ENCODE peak calls at places on chromosomes 3 and 15, in four cellular contexts. H, R, X and U are unnamed samples.

GRCh38 chr15:65211157-65211982 is at the start of gene CILP:
- DNase-seq in R (no peak), X (no peak), H (no peak), U (no peak)

GRCh38 chr3:168532135-168532534 is 436.4 kb upstream of the GOLIM4 start:
- DNase-seq in R (no peak), X (no peak), H (no peak), U (no peak)

GRCh38 chr3:125683067-125683844 is 88.0 kb upstream of the OSBPL11 start:
- DNase-seq in X (no peak), H (no peak), R (no peak), U (no peak)

GRCh38 chr3:87996845-87997244 is 62.0 kb downstream of the CGGBP1 start:
- DNase-seq in H (no peak), X (no peak), R (no peak), U (no peak)

GRCh38 chr3:12345141-12345561 is 56.3 kb downstream of the PPARG start:
- DNase-seq in X (no peak), R (no peak), H (no peak), U (peak)

GRCh38 chr15:66151809-66152208 is 101.7 kb downstream of the MEGF11 start:
- DNase-seq in X (no peak), H (no peak), R (no peak), U (no peak)

GRCh38 chr15:26325495-26325894 is 447.4 kb downstream of the GABRB3 start:
- DNase-seq in H (no peak), R (no peak), X (peak), U (no peak)

GRCh38 chr3:32077260-32078084 is 28.9 kb upstream of the GPD1L start:
- DNase-seq in R (peak), X (no peak), H (peak), U (no peak)

GRCh38 chr3:53230041-53230621 is 25.7 kb downstream of the TKT start:
- DNase-seq in R (no peak), H (no peak), X (no peak), U (no peak)

GRCh38 chr3:162544246-162544645 is 1047.6 kb downstream of the OTOL1 start:
- DNase-seq in X (no peak), H (no peak), R (no peak), U (no peak)

GRCh38 chr15:59741274-59741906 is 52.3 kb upstream of the BNIP2 start:
- DNase-seq in R (no peak), H (peak), X (no peak), U (peak)

GRCh38 chr15:99450896-99451358 is 114.9 kb upstream of the MEF2A start:
- DNase-seq in R (peak), H (no peak), X (no peak), U (no peak)

GRCh38 chr3:71026634-71027578 is 556.6 kb downstream of the FOXP1 start:
- DNase-seq in X (no peak), R (no peak), H (peak), U (no peak)

GRCh38 chr3:170058127-170058526 is 20.3 kb downstream of the GPR160 start:
- DNase-seq in H (no peak), R (no peak), X (no peak), U (no peak)

GRCh38 chr15:64279131-64279530 is 76.8 kb downstream of the CSNK1G1 start:
- DNase-seq in R (no peak), X (no peak), H (no peak), U (no peak)

GRCh38 chr15:88431441-88431840 is 35.7 kb downstream of the MRPL46 start:
- DNase-seq in H (no peak), R (no peak), X (no peak), U (no peak)

GRCh38 chr3:138381950-138382715 is 33.8 kb downstream of the MRAS start:
- DNase-seq in H (peak), X (no peak), R (no peak), U (no peak)

GRCh38 chr15:57619746-57620145 is 28.0 kb downstream of the MYZAP start:
- DNase-seq in H (no peak), R (no peak), X (no peak), U (no peak)

GRCh38 chr3:105691053-105691452 is 177.8 kb downstream of the CBLB start:
- DNase-seq in H (no peak), X (no peak), R (no peak), U (no peak)

GRCh38 chr3:47365213-47366153 is 15.3 kb upstream of the PTPN23 start:
- DNase-seq in R (no peak), X (no peak), H (no peak), U (no peak)

GRCh38 chr3:47362704-47363103 is 18.1 kb upstream of the PTPN23 start:
- DNase-seq in X (no peak), R (no peak), H (no peak), U (no peak)

GRCh38 chr3:47370887-47371697 is 9.7 kb upstream of the PTPN23 start:
- DNase-seq in X (no peak), H (no peak), R (peak), U (no peak)

GRCh38 chr3:47366833-47367232 is 14.0 kb upstream of the PTPN23 start:
- DNase-seq in H (no peak), R (no peak), X (no peak), U (no peak)

GRCh38 chr3:47367631-47368030 is 13.2 kb upstream of the PTPN23 start:
- DNase-seq in X (no peak), H (no peak), R (no peak), U (no peak)
- TF ChIP-seq FOSL1 in X (no peak), H (no peak), R (no peak), U (no peak)

GRCh38 chr3:177419904-177420601 is 222.8 kb upstream of the TBL1XR1 start:
- DNase-seq in X (no peak), R (no peak), H (no peak), U (no peak)

GRCh38 chr3:177420643-177421042 is 223.4 kb upstream of the TBL1XR1 start:
- DNase-seq in R (no peak), H (no peak), X (no peak), U (no peak)

GRCh38 chr3:177418787-177419186 is 221.5 kb upstream of the TBL1XR1 start:
- DNase-seq in R (no peak), X (no peak), H (no peak), U (no peak)

GRCh38 chr3:177424541-177424940 is 227.3 kb upstream of the TBL1XR1 start:
- DNase-seq in H (no peak), R (no peak), X (no peak), U (no peak)

GRCh38 chr3:177421176-177421782 is 224.0 kb upstream of the TBL1XR1 start:
- DNase-seq in X (no peak), H (no peak), R (no peak), U (no peak)
- TF ChIP-seq ZNF274 in X (no peak), H (no peak), R (no peak), U (no peak)

DNA sequence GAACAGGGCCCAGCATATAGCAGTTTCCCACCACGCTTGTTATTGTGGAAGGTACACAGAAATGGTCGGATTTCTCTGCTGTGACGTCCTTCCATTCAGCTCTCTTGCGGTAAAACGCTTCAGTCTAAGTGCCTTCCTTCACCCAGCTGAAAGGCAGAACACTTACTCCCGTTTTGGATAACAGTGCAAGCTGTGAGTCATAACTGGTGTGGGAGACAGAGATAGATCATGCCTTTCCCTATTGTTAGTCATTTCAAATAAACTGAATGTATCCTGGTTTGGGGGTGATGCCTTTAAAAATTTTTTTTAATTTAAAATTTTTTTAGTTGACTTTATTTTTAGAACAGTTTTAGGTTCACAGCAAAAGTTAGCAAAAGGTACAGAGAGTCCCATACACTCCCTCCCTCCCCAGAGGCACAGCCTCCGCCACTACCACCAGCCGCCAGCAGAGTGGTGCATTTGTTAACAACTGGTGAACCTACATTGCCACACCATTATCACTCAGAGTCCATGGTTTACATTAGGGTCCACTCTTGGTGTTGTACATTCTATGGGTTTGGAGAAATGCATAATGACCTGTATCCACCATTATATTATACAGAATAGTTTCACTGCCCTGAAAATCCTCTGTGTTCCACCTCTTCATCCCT is 94.9 kb upstream of the NSMCE3 start:
- DNase-seq in X (no peak), R (no peak), H (peak), U (no peak)
- TF ChIP-seq FOSL1 in X (no peak), R (peak), H (no peak), U (no peak)

GRCh38 chr3:73213906-73214305 is 152.4 kb downstream of the EBLN2 start:
- DNase-seq in X (no peak), H (no peak), R (no peak), U (no peak)
- TF ChIP-seq ZNF274 in X (no peak), H (no peak), R (no peak), U (no peak)

GRCh38 chr3:101037613-101038012 is 44.4 kb upstream of the ABI3BP start:
- DNase-seq in H (no peak), R (no peak), X (no peak), U (no peak)

GRCh38 chr3:101039285-101039684 is 46.1 kb upstream of the ABI3BP start:
- DNase-seq in X (no peak), H (no peak), R (no peak), U (no peak)

GRCh38 chr3:101038880-101039279 is 45.7 kb upstream of the ABI3BP start:
- DNase-seq in X (no peak), H (no peak), R (no peak), U (no peak)

GRCh38 chr3:101036676-101037075 is 43.5 kb upstream of the ABI3BP start:
- DNase-seq in R (no peak), X (no peak), H (no peak), U (peak)

GRCh38 chr3:101038393-101038792 is 45.2 kb upstream of the ABI3BP start:
- DNase-seq in R (no peak), X (no peak), H (no peak), U (no peak)
- TF ChIP-seq FOSL1 in R (no peak), X (no peak), H (no peak), U (no peak)

GRCh38 chr3:173098959-173099358 is 42.1 kb downstream of the SPATA16 start:
- DNase-seq in R (no peak), X (no peak), H (no peak), U (no peak)
- TF ChIP-seq ZNF274 in R (no peak), X (no peak), H (no peak), U (no peak)

DNA sequence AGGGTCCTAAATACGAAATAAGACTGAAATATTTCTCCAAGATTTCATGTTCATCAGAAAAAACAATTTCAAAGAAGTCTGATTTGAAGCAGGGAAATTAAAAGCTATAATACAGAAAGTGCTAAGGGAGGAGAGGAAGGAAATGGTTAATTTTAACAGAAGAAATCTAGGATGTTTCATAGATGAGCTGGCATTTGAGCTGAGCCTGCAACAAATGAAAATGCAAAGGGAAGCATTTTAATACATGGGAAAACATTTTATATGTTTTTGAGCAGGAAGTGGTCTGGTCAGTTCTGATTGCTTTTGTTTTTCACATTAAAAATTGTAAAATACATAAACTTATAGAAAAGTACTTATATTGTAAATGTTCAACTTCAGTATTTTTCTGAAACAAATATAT is 17.2 kb upstream of the RAP2B start:
- DNase-seq in X (no peak), H (no peak), R (no peak), U (no peak)
- TF ChIP-seq FOSL1 in X (no peak), H (no peak), R (no peak), U (no peak)

GRCh38 chr3:58900372-58900771 is 149.5 kb downstream of the CFAP20DC start:
- DNase-seq in H (no peak), R (no peak), X (no peak), U (no peak)

GRCh38 chr3:58899953-58900298 is 149.9 kb downstream of the CFAP20DC start:
- DNase-seq in H (no peak), X (no peak), R (peak), U (no peak)

GRCh38 chr3:58898513-58898912 is 151.3 kb downstream of the CFAP20DC start:
- DNase-seq in R (no peak), H (no peak), X (no peak), U (no peak)

GRCh38 chr3:58899159-58899952 is 150.5 kb downstream of the CFAP20DC start:
- DNase-seq in H (no peak), R (peak), X (no peak), U (no peak)
- TF ChIP-seq ZNF274 in H (no peak), R (no peak), X (no peak), U (no peak)